ENCODE peak calls at places on chromosomes 1 and 21, in ten cellular contexts. Z, G, D, I, R, H, L, J, C and M are unnamed samples.

GRCh38 chr1:23196627-23197328 is 20.5 kb downstream of the HTR1D start:
- DNase-seq in Z (peak), G (peak), D (peak), I (no peak), R (no peak), H (no peak), L (no peak), J (no peak), C (peak), M (peak)

GRCh38 chr1:81305997-81306452 is 494.7 kb upstream of the ADGRL2 start:
- DNase-seq in Z (peak), G (peak), D (peak), I (no peak), R (no peak), H (peak), L (peak), J (no peak), C (peak), M (peak)

GRCh38 chr1:212638419-212639151 is 30.0 kb downstream of the ATF3 start:
- DNase-seq in Z (no peak), G (no peak), D (peak), I (no peak), R (no peak), H (no peak), L (no peak), J (no peak), C (no peak), M (no peak)

GRCh38 chr1:217524787-217525520 is 105.9 kb downstream of the GPATCH2 start:
- DNase-seq in Z (no peak), G (peak), D (peak), I (no peak), R (no peak), H (no peak), L (no peak), J (no peak), C (no peak), M (no peak)

GRCh38 chr1:200290010-200290685 is 119.7 kb downstream of the ZNF281 start:
- DNase-seq in Z (no peak), G (no peak), D (peak), I (no peak), R (no peak), H (no peak), L (no peak), J (no peak), C (peak), M (peak)

GRCh38 chr1:48597663-48598062 is 125.7 kb upstream of the SPATA6 start:
- DNase-seq in Z (no peak), G (no peak), D (no peak), I (no peak), R (no peak), H (no peak), L (no peak), J (no peak), C (no peak), M (no peak)

GRCh38 chr1:86765073-86765472 is 60.7 kb downstream of the SH3GLB1 start:
- DNase-seq in Z (no peak), G (no peak), D (no peak), I (no peak), R (no peak), H (peak), L (no peak), J (peak), C (no peak), M (no peak)

GRCh38 chr1:41534181-41535076 is 49.9 kb upstream of the EDN2 start:
- DNase-seq in Z (no peak), G (no peak), D (no peak), I (peak), R (peak), H (no peak), L (no peak), J (peak), C (no peak), M (no peak)

GRCh38 chr1:52365091-52365745 is 787 bp downstream of the CC2D1B start:
- DNase-seq in Z (no peak), G (peak), D (peak), I (no peak), R (no peak), H (peak), L (no peak), J (peak), C (peak), M (peak)

GRCh38 chr1:99975569-99975968 is 5.8 kb downstream of the SLC35A3 start:
- DNase-seq in Z (no peak), G (no peak), D (no peak), I (no peak), R (no peak), H (no peak), L (no peak), J (no peak), C (no peak), M (no peak)

GRCh38 chr1:224080082-224080774 is 33.7 kb upstream of the FBXO28 start:
- DNase-seq in Z (peak), G (peak), D (peak), I (no peak), R (no peak), H (peak), L (no peak), J (no peak), C (no peak), M (no peak)

GRCh38 chr21:23455676-23456075 is 2151.6 kb downstream of the MRPL39 start:
- DNase-seq in Z (no peak), G (no peak), D (peak), I (no peak), R (no peak), H (no peak), L (no peak), J (no peak), C (no peak), M (no peak)

GRCh38 chr1:221708987-221709386 is 32.9 kb downstream of the DUSP10 start:
- DNase-seq in Z (no peak), G (peak), D (no peak), I (peak), R (peak), H (peak), L (peak), J (peak), C (peak), M (peak)

GRCh38 chr1:245585252-245585959 is 430.6 kb downstream of the KIF26B start:
- DNase-seq in Z (peak), G (no peak), D (peak), I (no peak), R (no peak), H (no peak), L (no peak), J (no peak), C (no peak), M (no peak)

GRCh38 chr1:228405200-228405978 is 1.2 kb downstream of the TRIM11 start:
- DNase-seq in Z (no peak), G (peak), D (peak), I (no peak), R (no peak), H (peak), L (no peak), J (no peak), C (peak), M (no peak)

GRCh38 chr1:230753586-230754251 is 6.5 kb downstream of the CAPN9 start:
- DNase-seq in Z (no peak), G (peak), D (no peak), I (no peak), R (no peak), H (peak), L (peak), J (no peak), C (peak), M (peak)

GRCh38 chr1:91750398-91750996 is 135.5 kb downstream of the TGFBR3 start:
- DNase-seq in Z (no peak), G (no peak), D (no peak), I (no peak), R (no peak), H (no peak), L (no peak), J (no peak), C (no peak), M (peak)

GRCh38 chr1:228740543-228740942 is 5.3 kb downstream of the RHOU start:
- DNase-seq in Z (no peak), G (no peak), D (no peak), I (no peak), R (no peak), H (no peak), L (no peak), J (no peak), C (no peak), M (no peak)

GRCh38 chr1:173213665-173214064 is 6.5 kb upstream of the TNFSF4 start:
- DNase-seq in Z (no peak), G (no peak), D (peak), I (no peak), R (no peak), H (no peak), L (no peak), J (no peak), C (peak), M (no peak)

GRCh38 chr1:168114845-168115244 is 21.9 kb downstream of the GPR161 start:
- DNase-seq in Z (no peak), G (no peak), D (no peak), I (no peak), R (no peak), H (no peak), L (no peak), J (no peak), C (no peak), M (no peak)

GRCh38 chr1:154801612-154802011 is 68.5 kb downstream of the KCNN3 start:
- DNase-seq in Z (no peak), G (no peak), D (no peak), I (no peak), R (no peak), H (no peak), L (no peak), J (no peak), C (no peak), M (no peak)

GRCh38 chr1:184052750-184053149 is 1.2 kb downstream of the TSEN15 start:
- DNase-seq in Z (no peak), G (no peak), D (no peak), I (no peak), R (no peak), H (peak), L (no peak), J (no peak), C (no peak), M (no peak)

GRCh38 chr1:20029178-20029912 is 40.6 kb upstream of the PLA2G5 start:
- DNase-seq in Z (no peak), G (peak), D (no peak), I (no peak), R (no peak), H (no peak), L (no peak), J (no peak), C (no peak), M (no peak)